ENCODE peak calls at places on chromosomes 1 and 21, in four cellular contexts. U is choroid plexus epithelial cell, L is aorta, T is left lung. E is an unnamed sample.

GRCh38 chr1:234975122-234975940 is 153.3 kb downstream of the TOMM20 start:
- DNase-seq in T (no peak), U (peak; percentile 98), L (no peak), E (peak; percentile 89)

GRCh38 chr1:226691257-226691656 is 47.8 kb downstream of the ITPKB start:
- DNase-seq in T (no peak), U (no peak), L (no peak), E (no peak)

GRCh38 chr1:31196685-31197084 is 43.0 kb downstream of the NKAIN1 start:
- DNase-seq in U (no peak), T (no peak), L (no peak), E (no peak)

GRCh38 chr1:18716785-18717678 is 86.4 kb downstream of the PAX7 start:
- DNase-seq in L (no peak), T (no peak), U (no peak), E (no peak)

GRCh38 chr1:207848234-207848633 is 62.7 kb downstream of the CD34 start:
- DNase-seq in T (peak; percentile 83), L (peak; percentile 84), U (peak; percentile 67), E (peak; percentile 60)

GRCh38 chr21:42819861-42820512 is 59.4 kb downstream of the WDR4 start:
- DNase-seq in L (no peak), U (no peak), T (no peak), E (no peak)

GRCh38 chr21:43290529-43291346 is 121.9 kb downstream of the CRYAA start:
- DNase-seq in L (no peak), T (no peak), U (no peak), E (no peak)

GRCh38 chr1:205240118-205240517 is 12.4 kb downstream of the TMCC2 start:
- DNase-seq in T (no peak), U (no peak), L (no peak), E (no peak)

GRCh38 chr1:109397451-109398342 is at the start of gene SORT1:
- DNase-seq in U (peak; percentile 90), L (peak; percentile 94), T (peak; percentile 84), E (peak; percentile 60)

GRCh38 chr21:44800971-44801467 is 601 bp downstream of the UBE2G2 start:
- DNase-seq in U (peak; percentile 46), T (no peak), L (no peak), E (no peak)

GRCh38 chr1:190168893-190169292 is 308.8 kb downstream of the BRINP3 start:
- DNase-seq in T (no peak), L (no peak), U (peak; percentile 27), E (no peak)

GRCh38 chr1:218660678-218661053 is 315.5 kb downstream of the TGFB2 start:
- DNase-seq in U (peak; percentile 68), T (no peak), L (no peak), E (peak; percentile 61)

GRCh38 chr1:110205591-110206155 is 4.4 kb upstream of the KCNC4 start:
- DNase-seq in U (no peak), T (no peak), L (no peak), E (no peak)

GRCh38 chr1:17881761-17882160 is 126.6 kb downstream of the ACTL8 start:
- DNase-seq in T (no peak), L (no peak), U (no peak), E (no peak)